ENCODE peak calls at places on chromosomes 1 and 21, in four cellular contexts. R, J, L and Y are unnamed samples.

GRCh38 chr21:33685613-33686197 is 43.4 kb downstream of the ITSN1 start:
- DNase-seq in R (no peak), J (peak; percentile 74), L (peak; percentile 35), Y (peak; percentile 67)

GRCh38 chr1:45522324-45523104 is 830 bp upstream of the PRDX1 start:
- DNase-seq in R (peak; percentile 37), L (no peak), J (peak; percentile 67), Y (no peak)

GRCh38 chr1:107954121-107954520 is 10.9 kb downstream of the VAV3 start:
- DNase-seq in R (no peak), L (no peak), J (no peak), Y (no peak)

GRCh38 chr1:61156576-61157239 is 74.3 kb downstream of the NFIA start:
- DNase-seq in L (no peak), J (no peak), R (no peak), Y (no peak)

GRCh38 chr1:12229835-12230548 is at the start of gene VPS13D:
- DNase-seq in L (no peak), J (peak; percentile 78), R (peak; percentile 96), Y (peak; percentile 77)

GRCh38 chr21:28675265-28676041 is 317.2 kb downstream of the LTN1 start:
- DNase-seq in R (peak; percentile 26), L (no peak), J (peak; percentile 36), Y (peak; percentile 6)

GRCh38 chr1:228486596-228487335 is 416 bp upstream of the RNF187 start:
- DNase-seq in L (peak; percentile 75), J (peak; percentile 91), R (peak; percentile 86), Y (peak; percentile 92)

GRCh38 chr1:176896216-176896615 is 268.3 kb downstream of the ASTN1 start:
- DNase-seq in R (no peak), J (no peak), L (no peak), Y (no peak)

GRCh38 chr1:90925928-90926869 is 95.6 kb downstream of the ZNF644 start:
- DNase-seq in R (peak; percentile 61), L (peak; percentile 16), J (peak; percentile 84), Y (peak; percentile 78)

GRCh38 chr1:234072793-234073192 is 168.3 kb downstream of the SLC35F3 start:
- DNase-seq in L (no peak), R (no peak), J (no peak), Y (no peak)

GRCh38 chr1:17878837-17879236 is 123.7 kb downstream of the ACTL8 start:
- DNase-seq in L (peak; percentile 40), R (peak; percentile 82), J (peak; percentile 21), Y (peak; percentile 68)

GRCh38 chr1:41862411-41863221 is 56.1 kb downstream of the HIVEP3 start:
- DNase-seq in R (peak; percentile 26), J (peak; percentile 83), L (no peak), Y (peak; percentile 95)

GRCh38 chr1:84845357-84845756 is 47.6 kb downstream of the LPAR3 start:
- DNase-seq in J (no peak), R (no peak), L (no peak), Y (no peak)

GRCh38 chr1:69568435-69569280 is 936 bp downstream of the LRRC7 start:
- DNase-seq in R (peak; percentile 5), L (no peak), J (no peak), Y (peak; percentile 1)

GRCh38 chr1:18147672-18148071 is 40.1 kb downstream of the IGSF21 start:
- DNase-seq in L (no peak), R (no peak), J (no peak), Y (no peak)

GRCh38 chr1:119492763-119493162 is 14.2 kb upstream of the HSD3B1 start:
- DNase-seq in R (no peak), J (no peak), L (no peak), Y (no peak)

GRCh38 chr1:7704214-7705047 is 66.7 kb upstream of the VAMP3 start:
- DNase-seq in R (peak; percentile 99), J (peak; percentile 86), L (peak; percentile 11), Y (peak; percentile 93)

GRCh38 chr1:92476071-92476607 is 10.6 kb downstream of the GFI1 start:
- DNase-seq in R (no peak), J (no peak), L (no peak), Y (no peak)

GRCh38 chr1:65105596-65105995 is 42.4 kb upstream of the AK4 start:
- DNase-seq in R (no peak), L (no peak), J (no peak), Y (no peak)

GRCh38 chr1:37602750-37603694 is 7.3 kb upstream of the GNL2 start:
- DNase-seq in R (peak; percentile 36), L (no peak), J (peak; percentile 43), Y (peak; percentile 43)

GRCh38 chr1:220876511-220877347 is 2.5 kb upstream of the HLX start:
- DNase-seq in R (no peak), J (no peak), L (no peak), Y (peak; percentile 83)

GRCh38 chr21:20856926-20857325 is 141.3 kb upstream of the NCAM2 start:
- DNase-seq in J (no peak), R (no peak), L (no peak), Y (no peak)

GRCh38 chr1:17606826-17607440 is 67.4 kb downstream of the ARHGEF10L start:
- DNase-seq in J (peak; percentile 71), L (no peak), R (peak; percentile 80), Y (peak; percentile 66)